ENCODE peak calls at places on chromosomes 12 and 14, in seven cellular contexts. J is fibroblast of the aortic adventitia; G is activated T-helper 9 cell treated with anti-CD3 and anti-CD28 coated beads, Interleukin-2, amount 50 U/mL, for 16 hours; L is Peyer's patch; B is T-cell; R is astrocyte of the spinal cord; P is HEK293T. M is an unnamed sample.

GRCh38 chr12:105561981-105562726 is 231.7 kb downstream of the C12orf75 start:
- DNase-seq in L (no peak), R (peak; percentile 94), B (no peak), J (peak; percentile 86), P (peak; percentile 61), G (no peak), M (no peak)

GRCh38 chr14:81205639-81206038 is 15.1 kb downstream of the GTF2A1 start:
- DNase-seq in L (no peak), P (no peak), B (no peak), J (no peak), R (no peak), G (no peak), M (no peak)

GRCh38 chr14:99820702-99821331 is 27.6 kb downstream of the EML1 start:
- DNase-seq in G (no peak), L (no peak), R (no peak), P (no peak), J (no peak), B (no peak), M (no peak)

GRCh38 chr12:32273063-32273521 is 126.3 kb upstream of the FGD4 start:
- DNase-seq in R (peak; percentile 38), L (no peak), G (no peak), P (no peak), J (peak; percentile 17), B (peak; percentile 5), M (peak; percentile 5)

GRCh38 chr12:80291108-80291754 is 152.8 kb upstream of the PTPRQ start:
- DNase-seq in B (no peak), L (no peak), P (no peak), R (no peak), G (no peak), J (no peak), M (no peak)

GRCh38 chr12:55372521-55372920 is 9.7 kb downstream of the OR6C75 start:
- DNase-seq in J (no peak), G (no peak), B (no peak), R (no peak), P (no peak), L (no peak), M (no peak)

GRCh38 chr12:109753054-109753401 is 39.4 kb downstream of the FAM222A start:
- DNase-seq in G (no peak), L (peak; percentile 21), R (no peak), P (no peak), J (no peak), B (no peak), M (no peak)

GRCh38 chr12:75635606-75636444 is 124.4 kb upstream of the KRR1 start:
- DNase-seq in G (no peak), P (peak; percentile 28), R (peak; percentile 98), L (no peak), J (peak; percentile 80), B (no peak), M (peak; percentile 24)

GRCh38 chr14:44820230-44820964 is 141.3 kb downstream of the KLHL28 start:
- DNase-seq in L (no peak), P (no peak), J (no peak), G (no peak), R (no peak), B (no peak), M (no peak)

GRCh38 chr12:62522984-62523383 is 56.4 kb downstream of the MON2 start:
- DNase-seq in B (no peak), R (no peak), G (no peak), P (no peak), J (peak; percentile 16), L (no peak), M (no peak)